ENCODE peak calls at places on chromosomes 3 and 15, in eight cellular contexts. One of them, this sample, is unnamed.

GRCh38 chr15:31080618-31081017 is 20.9 kb downstream of the TRPM1 start:
- DNase-seq in DND-41: no peak
- DNase-seq in PC-3: no peak
- DNase-seq in foreskin keratinocyte: no peak
- DNase-seq in body of pancreas: peak; percentile 46
- DNase-seq in suprapubic skin: peak; percentile 79
- DNase-seq in fibroblast of lung: no peak
- DNase-seq in H1: peak; percentile 91
- DNase-seq in this sample: peak; percentile 72

GRCh38 chr3:29227307-29227706 is 53.6 kb upstream of the RBMS3 start:
- DNase-seq in fibroblast of lung: no peak
- DNase-seq in suprapubic skin: no peak
- DNase-seq in PC-3: no peak
- DNase-seq in body of pancreas: no peak
- DNase-seq in H1: no peak
- DNase-seq in DND-41: no peak
- DNase-seq in foreskin keratinocyte: no peak
- DNase-seq in this sample: no peak

GRCh38 chr3:51819709-51820406 is 40.8 kb upstream of the IQCF6 start:
- DNase-seq in foreskin keratinocyte: no peak
- DNase-seq in fibroblast of lung: no peak
- DNase-seq in PC-3: peak; percentile 11
- DNase-seq in H1: peak; percentile 87
- DNase-seq in suprapubic skin: no peak
- DNase-seq in DND-41: peak; percentile 9
- DNase-seq in body of pancreas: no peak
- DNase-seq in this sample: no peak

GRCh38 chr3:9898467-9899229 is 4.0 kb upstream of the IL17RE start:
- DNase-seq in H1: no peak
- DNase-seq in foreskin keratinocyte: no peak
- DNase-seq in PC-3: peak; percentile 71
- DNase-seq in body of pancreas: peak; percentile 43
- DNase-seq in fibroblast of lung: no peak
- DNase-seq in DND-41: no peak
- DNase-seq in suprapubic skin: no peak
- DNase-seq in this sample: no peak

GRCh38 chr15:75446146-75446545 is 5.3 kb downstream of the SIN3A start:
- DNase-seq in foreskin keratinocyte: no peak
- DNase-seq in H1: no peak
- DNase-seq in DND-41: no peak
- DNase-seq in body of pancreas: no peak
- DNase-seq in fibroblast of lung: no peak
- DNase-seq in PC-3: no peak
- DNase-seq in suprapubic skin: no peak
- DNase-seq in this sample: no peak

GRCh38 chr3:159852821-159853505 is 135.7 kb upstream of the IL12A start:
- DNase-seq in body of pancreas: no peak
- DNase-seq in H1: no peak
- DNase-seq in PC-3: peak; percentile 37
- DNase-seq in foreskin keratinocyte: peak; percentile 90
- DNase-seq in suprapubic skin: no peak
- DNase-seq in fibroblast of lung: peak; percentile 72
- DNase-seq in DND-41: no peak
- DNase-seq in this sample: peak; percentile 66

GRCh38 chr3:38207262-38208003 is 42.1 kb downstream of the OXSR1 start:
- DNase-seq in suprapubic skin: no peak
- DNase-seq in foreskin keratinocyte: no peak
- DNase-seq in fibroblast of lung: no peak
- DNase-seq in body of pancreas: no peak
- DNase-seq in DND-41: no peak
- DNase-seq in H1: no peak
- DNase-seq in PC-3: no peak
- DNase-seq in this sample: no peak

GRCh38 chr3:48634661-48635221 is 520 bp downstream of the SLC26A6 start:
- DNase-seq in foreskin keratinocyte: peak; percentile 33
- DNase-seq in body of pancreas: peak; percentile 48
- DNase-seq in H1: peak; percentile 79
- DNase-seq in suprapubic skin: peak; percentile 79
- DNase-seq in fibroblast of lung: peak; percentile 63
- DNase-seq in PC-3: peak; percentile 53
- DNase-seq in DND-41: peak; percentile 67
- DNase-seq in this sample: peak; percentile 87

GRCh38 chr15:69394556-69395282 is 19.4 kb upstream of the KIF23 start:
- DNase-seq in suprapubic skin: peak; percentile 85
- DNase-seq in PC-3: peak; percentile 78
- DNase-seq in H1: peak; percentile 100
- DNase-seq in DND-41: peak; percentile 76
- DNase-seq in body of pancreas: peak; percentile 75
- DNase-seq in foreskin keratinocyte: peak; percentile 30
- DNase-seq in fibroblast of lung: peak; percentile 52
- DNase-seq in this sample: peak; percentile 95

GRCh38 chr3:130773371-130773770 is 26.7 kb upstream of the PIK3R4 start:
- DNase-seq in PC-3: no peak
- DNase-seq in DND-41: no peak
- DNase-seq in body of pancreas: no peak
- DNase-seq in foreskin keratinocyte: no peak
- DNase-seq in suprapubic skin: no peak
- DNase-seq in H1: no peak
- DNase-seq in fibroblast of lung: peak; percentile 67
- DNase-seq in this sample: no peak

GRCh38 chr3:171908731-171909130 is 65.6 kb downstream of the TMEM212 start:
- DNase-seq in fibroblast of lung: no peak
- DNase-seq in foreskin keratinocyte: no peak
- DNase-seq in PC-3: no peak
- DNase-seq in H1: no peak
- DNase-seq in body of pancreas: no peak
- DNase-seq in DND-41: no peak
- DNase-seq in suprapubic skin: no peak
- DNase-seq in this sample: no peak

GRCh38 chr15:25056484-25057429 is 102.0 kb downstream of the SNRPN start:
- DNase-seq in body of pancreas: no peak
- DNase-seq in fibroblast of lung: no peak
- DNase-seq in PC-3: no peak
- DNase-seq in DND-41: peak; percentile 2
- DNase-seq in foreskin keratinocyte: no peak
- DNase-seq in H1: peak; percentile 63
- DNase-seq in suprapubic skin: peak; percentile 54
- DNase-seq in this sample: no peak
- TF ChIP-seq CTCF in body of pancreas: no peak
- TF ChIP-seq CTCF in fibroblast of lung: peak; percentile 9
- TF ChIP-seq CTCF in PC-3: no peak
- TF ChIP-seq CTCF in DND-41: peak; percentile 28
- TF ChIP-seq CTCF in foreskin keratinocyte: no peak
- TF ChIP-seq CTCF in H1: peak; percentile 14
- TF ChIP-seq CTCF in suprapubic skin: no peak
- TF ChIP-seq CTCF in this sample: no peak

GRCh38 chr3:69906351-69906966 is 93.1 kb upstream of the SAMMSON start:
- DNase-seq in H1: no peak
- DNase-seq in suprapubic skin: no peak
- DNase-seq in foreskin keratinocyte: no peak
- DNase-seq in body of pancreas: no peak
- DNase-seq in fibroblast of lung: no peak
- DNase-seq in PC-3: peak; percentile 3
- DNase-seq in DND-41: no peak
- DNase-seq in this sample: no peak
- H3K4me1 ChIP-seq in H1: no peaks in the 10 kb centered on the region
- H3K4me1 ChIP-seq in suprapubic skin: no peaks in the 10 kb centered on the region
- H3K4me1 ChIP-seq in foreskin keratinocyte: no peaks in the 10 kb centered on the region
- H3K4me1 ChIP-seq in body of pancreas: no peaks in the 10 kb centered on the region
- H3K4me1 ChIP-seq in fibroblast of lung: no peaks in the 10 kb centered on the region
- H3K4me1 ChIP-seq in PC-3: peaks cover 9% of the 10 kb centered on the region
- H3K4me1 ChIP-seq in DND-41: no peaks in the 10 kb centered on the region
- H3K4me1 ChIP-seq in this sample: peaks cover 5% of the 10 kb centered on the region

GRCh38 chr3:76509179-76509830 is 530.6 kb upstream of the ROBO2 start:
- DNase-seq in PC-3: no peak
- DNase-seq in body of pancreas: no peak
- DNase-seq in foreskin keratinocyte: no peak
- DNase-seq in DND-41: no peak
- DNase-seq in H1: no peak
- DNase-seq in fibroblast of lung: no peak
- DNase-seq in suprapubic skin: no peak
- DNase-seq in this sample: no peak

GRCh38 chr3:76514836-76515235 is 525.1 kb upstream of the ROBO2 start:
- DNase-seq in DND-41: no peak
- DNase-seq in body of pancreas: no peak
- DNase-seq in suprapubic skin: no peak
- DNase-seq in foreskin keratinocyte: no peak
- DNase-seq in PC-3: no peak
- DNase-seq in H1: no peak
- DNase-seq in fibroblast of lung: no peak
- DNase-seq in this sample: no peak
- TF ChIP-seq CTCF in DND-41: no peak
- TF ChIP-seq CTCF in body of pancreas: no peak
- TF ChIP-seq CTCF in suprapubic skin: no peak
- TF ChIP-seq CTCF in foreskin keratinocyte: no peak
- TF ChIP-seq CTCF in PC-3: no peak
- TF ChIP-seq CTCF in H1: no peak
- TF ChIP-seq CTCF in fibroblast of lung: no peak
- TF ChIP-seq CTCF in this sample: no peak

GRCh38 chr3:11200679-11200952 is 46.3 kb downstream of the HRH1 start:
- DNase-seq in H1: no peak
- DNase-seq in PC-3: peak; percentile 20
- DNase-seq in body of pancreas: no peak
- DNase-seq in suprapubic skin: no peak
- DNase-seq in foreskin keratinocyte: peak; percentile 79
- DNase-seq in fibroblast of lung: peak; percentile 70
- DNase-seq in DND-41: no peak
- DNase-seq in this sample: no peak
- H3K4me1 ChIP-seq in H1: no peaks in the 10 kb centered on the region
- H3K4me1 ChIP-seq in PC-3: peaks cover 41% of the 10 kb centered on the region
- H3K4me1 ChIP-seq in body of pancreas: no peaks in the 10 kb centered on the region
- H3K4me1 ChIP-seq in suprapubic skin: peaks cover 13% of the 10 kb centered on the region
- H3K4me1 ChIP-seq in foreskin keratinocyte: peaks cover 43% of the 10 kb centered on the region
- H3K4me1 ChIP-seq in fibroblast of lung: peaks cover 34% of the 10 kb centered on the region
- H3K4me1 ChIP-seq in DND-41: no peaks in the 10 kb centered on the region
- H3K4me1 ChIP-seq in this sample: peaks cover 3% of the 10 kb centered on the region

DNA sequence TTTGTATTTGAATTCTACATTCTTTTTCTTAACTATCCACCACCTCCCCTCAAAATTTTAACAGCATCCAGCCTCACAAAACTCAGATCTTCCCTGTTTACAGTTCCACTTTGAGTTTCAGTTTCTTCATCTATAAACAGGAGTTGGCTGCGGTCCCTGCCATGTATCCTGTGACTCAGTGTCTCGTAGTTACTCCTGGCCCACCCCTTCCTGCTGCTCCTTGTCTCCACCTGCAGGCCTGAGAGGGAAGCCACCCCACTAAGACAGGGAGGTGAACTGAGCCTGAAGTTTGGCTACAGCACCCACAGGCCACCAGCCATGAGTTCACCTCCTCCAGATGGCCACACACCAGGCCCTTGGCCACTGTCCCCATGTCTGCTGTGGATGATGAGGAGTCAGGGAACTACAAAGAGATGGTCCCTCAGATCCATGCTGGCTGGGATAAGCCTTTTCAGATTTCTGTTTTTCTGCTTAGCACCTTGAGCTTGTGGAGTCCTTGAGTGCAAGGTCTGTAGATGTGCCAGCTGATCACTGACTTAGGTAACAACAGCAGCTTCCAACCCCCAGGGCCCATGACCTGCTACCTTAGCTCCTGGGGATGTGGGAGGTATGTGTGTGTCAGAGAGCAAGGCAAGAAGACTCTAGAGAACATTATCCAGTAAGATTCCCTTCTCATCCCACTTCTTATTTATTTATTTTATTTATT is 37.5 kb downstream of the CD86 start:
- DNase-seq in body of pancreas: peak; percentile 48
- DNase-seq in fibroblast of lung: peak; percentile 23
- DNase-seq in foreskin keratinocyte: peak; percentile 42
- DNase-seq in H1: no peak
- DNase-seq in PC-3: peak; percentile 81
- DNase-seq in suprapubic skin: peak; percentile 57
- DNase-seq in DND-41: peak; percentile 46
- DNase-seq in this sample: peak; percentile 47
- TF ChIP-seq CTCF in body of pancreas: peak; percentile 38
- TF ChIP-seq CTCF in fibroblast of lung: peak; percentile 29
- TF ChIP-seq CTCF in foreskin keratinocyte: peak; percentile 76
- TF ChIP-seq CTCF in H1: peak; percentile 62
- TF ChIP-seq CTCF in PC-3: peak; percentile 88
- TF ChIP-seq CTCF in suprapubic skin: peak; percentile 26
- TF ChIP-seq CTCF in DND-41: peak; percentile 69
- TF ChIP-seq CTCF in this sample: no peak

GRCh38 chr3:146156060-146156459 is 4.9 kb downstream of the PLOD2 start:
- DNase-seq in suprapubic skin: no peak
- DNase-seq in PC-3: no peak
- DNase-seq in body of pancreas: peak; percentile 6
- DNase-seq in H1: no peak
- DNase-seq in DND-41: no peak
- DNase-seq in fibroblast of lung: no peak
- DNase-seq in foreskin keratinocyte: no peak
- DNase-seq in this sample: no peak
- H3K4me1 ChIP-seq in suprapubic skin: peaks cover 22% of the 10 kb centered on the region
- H3K4me1 ChIP-seq in PC-3: peaks cover 32% of the 10 kb centered on the region
- H3K4me1 ChIP-seq in body of pancreas: peaks cover 71% of the 10 kb centered on the region
- H3K4me1 ChIP-seq in H1: peaks cover 10% of the 10 kb centered on the region
- H3K4me1 ChIP-seq in DND-41: no peaks in the 10 kb centered on the region
- H3K4me1 ChIP-seq in fibroblast of lung: peaks cover 6% of the 10 kb centered on the region
- H3K4me1 ChIP-seq in foreskin keratinocyte: no peaks in the 10 kb centered on the region
- H3K4me1 ChIP-seq in this sample: peaks cover 20% of the 10 kb centered on the region

GRCh38 chr15:85120351-85121113 is 138.9 kb downstream of the PDE8A start:
- DNase-seq in PC-3: no peak
- DNase-seq in H1: peak; percentile 4
- DNase-seq in foreskin keratinocyte: no peak
- DNase-seq in body of pancreas: no peak
- DNase-seq in fibroblast of lung: no peak
- DNase-seq in DND-41: no peak
- DNase-seq in suprapubic skin: no peak
- DNase-seq in this sample: no peak

GRCh38 chr15:85116925-85117646 is 135.4 kb downstream of the PDE8A start:
- DNase-seq in foreskin keratinocyte: no peak
- DNase-seq in body of pancreas: no peak
- DNase-seq in fibroblast of lung: peak; percentile 48
- DNase-seq in H1: peak; percentile 6
- DNase-seq in suprapubic skin: no peak
- DNase-seq in PC-3: no peak
- DNase-seq in DND-41: no peak
- DNase-seq in this sample: no peak

GRCh38 chr15:85118173-85118572 is 136.5 kb downstream of the PDE8A start:
- DNase-seq in H1: peak; percentile 30
- DNase-seq in PC-3: no peak
- DNase-seq in suprapubic skin: no peak
- DNase-seq in body of pancreas: no peak
- DNase-seq in DND-41: no peak
- DNase-seq in foreskin keratinocyte: no peak
- DNase-seq in fibroblast of lung: no peak
- DNase-seq in this sample: no peak

GRCh38 chr15:85116494-85116893 is 134.8 kb downstream of the PDE8A start:
- DNase-seq in H1: no peak
- DNase-seq in DND-41: no peak
- DNase-seq in foreskin keratinocyte: no peak
- DNase-seq in fibroblast of lung: no peak
- DNase-seq in body of pancreas: no peak
- DNase-seq in suprapubic skin: no peak
- DNase-seq in PC-3: no peak
- DNase-seq in this sample: no peak

GRCh38 chr15:85118581-85118980 is 136.9 kb downstream of the PDE8A start:
- DNase-seq in PC-3: no peak
- DNase-seq in body of pancreas: no peak
- DNase-seq in foreskin keratinocyte: no peak
- DNase-seq in suprapubic skin: no peak
- DNase-seq in H1: peak; percentile 32
- DNase-seq in fibroblast of lung: no peak
- DNase-seq in DND-41: no peak
- DNase-seq in this sample: no peak
- TF ChIP-seq CTCF in PC-3: no peak
- TF ChIP-seq CTCF in body of pancreas: no peak
- TF ChIP-seq CTCF in foreskin keratinocyte: no peak
- TF ChIP-seq CTCF in suprapubic skin: no peak
- TF ChIP-seq CTCF in H1: no peak
- TF ChIP-seq CTCF in fibroblast of lung: no peak
- TF ChIP-seq CTCF in DND-41: no peak
- TF ChIP-seq CTCF in this sample: no peak